ENCODE peak calls at places on chromosomes 2 and 18, in six cellular contexts. E, D, O, N, V and T are unnamed samples.

GRCh38 chr2:15400240-15400826 is 160.8 kb downstream of the NBAS start:
- DNase-seq in E (no peak), N (no peak), V (no peak), O (no peak), D (no peak), T (no peak)

GRCh38 chr2:237136824-237137223 is 51.1 kb downstream of the COPS8 start:
- DNase-seq in V (no peak), O (no peak), D (no peak), E (no peak), N (no peak), T (no peak)

GRCh38 chr18:35131387-35132283 is 90.4 kb downstream of the MAPRE2 start:
- DNase-seq in E (no peak), N (no peak), V (no peak), D (no peak), O (no peak), T (no peak)

GRCh38 chr2:177625744-177626655 is 233.4 kb downstream of the AGPS start:
- DNase-seq in D (no peak), V (no peak), E (no peak), O (no peak), N (no peak), T (no peak)

GRCh38 chr18:70044626-70045025 is 97.0 kb upstream of the CD226 start:
- DNase-seq in D (no peak), E (no peak), N (no peak), V (no peak), O (peak), T (peak)

GRCh38 chr18:48545690-48546365 is 7.0 kb downstream of the CTIF start:
- DNase-seq in D (peak), O (no peak), N (no peak), E (peak), V (peak), T (no peak)

GRCh38 chr2:3422161-3422767 is 42.8 kb downstream of the TRAPPC12 start:
- DNase-seq in V (no peak), D (no peak), O (no peak), E (no peak), N (no peak), T (no peak)

GRCh38 chr2:105660489-105660888 is 84.2 kb upstream of the NCK2 start:
- DNase-seq in O (no peak), E (no peak), N (no peak), V (no peak), D (no peak), T (no peak)

GRCh38 chr2:29064746-29065478 is 9.4 kb downstream of the PCARE start:
- DNase-seq in N (no peak), O (no peak), V (peak), D (no peak), E (no peak), T (no peak)

GRCh38 chr2:172211507-172211906 is 108.8 kb upstream of the DLX2 start:
- DNase-seq in V (peak), D (no peak), O (no peak), E (no peak), N (no peak), T (no peak)

GRCh38 chr2:157460384-157460837 is 16.5 kb upstream of the CYTIP start:
- DNase-seq in D (no peak), O (peak), V (no peak), N (no peak), E (no peak), T (no peak)

GRCh38 chr2:23321767-23322166 is 63.2 kb upstream of the KLHL29 start:
- DNase-seq in V (no peak), N (no peak), D (no peak), E (no peak), O (no peak), T (no peak)

GRCh38 chr2:20645301-20645701 is 5.6 kb downstream of the HS1BP3 start:
- DNase-seq in E (no peak), O (no peak), N (no peak), D (no peak), V (no peak), T (no peak)

GRCh38 chr2:61471905-61472805 is 1.3 kb upstream of the USP34 start:
- DNase-seq in E (no peak), D (peak), V (no peak), O (no peak), N (no peak), T (no peak)

GRCh38 chr18:46324556-46324955 is 220.4 kb downstream of the HAUS1 start:
- DNase-seq in O (peak), N (no peak), E (no peak), D (no peak), V (no peak), T (peak)

GRCh38 chr2:192053921-192054320 is 140.8 kb downstream of the TMEFF2 start:
- DNase-seq in D (no peak), N (no peak), V (no peak), E (no peak), O (no peak), T (no peak)

GRCh38 chr2:75311521-75311920 is 112.2 kb upstream of the TACR1 start:
- DNase-seq in E (no peak), V (no peak), D (no peak), O (no peak), N (no peak), T (no peak)

GRCh38 chr2:152623076-152623740 is 94.1 kb downstream of the PRPF40A start:
- DNase-seq in N (no peak), E (no peak), V (no peak), D (no peak), O (no peak), T (no peak)

GRCh38 chr18:77486985-77487384 is 237.3 kb downstream of the GALR1 start:
- DNase-seq in E (no peak), D (no peak), V (no peak), O (no peak), N (no peak), T (no peak)

GRCh38 chr2:109275120-109276040 is 146.4 kb downstream of the SH3RF3 start:
- DNase-seq in O (no peak), D (no peak), V (no peak), E (no peak), N (no peak), T (no peak)

GRCh38 chr2:102368461-102369109 is 13.0 kb downstream of the IL18R1 start:
- DNase-seq in O (no peak), V (no peak), N (no peak), E (no peak), D (no peak), T (no peak)

GRCh38 chr2:143873886-143874285 is 646.0 kb downstream of the ZEB2 start:
- DNase-seq in V (no peak), O (no peak), N (no peak), E (no peak), D (no peak), T (no peak)

GRCh38 chr2:82837588-82838304 is 1621.3 kb downstream of the SUCLG1 start:
- DNase-seq in D (no peak), O (no peak), N (no peak), V (no peak), E (no peak), T (peak)

GRCh38 chr2:224584768-224585204 is 377 bp downstream of the CUL3 start:
- DNase-seq in V (peak), N (peak), E (peak), D (peak), O (peak), T (peak)

GRCh38 chr18:7926526-7926925 is 359.4 kb downstream of the PTPRM start:
- DNase-seq in N (no peak), O (peak), V (no peak), D (no peak), E (no peak), T (no peak)

GRCh38 chr2:108383146-108383830 is 5.5 kb downstream of the SULT1C4 start:
- DNase-seq in V (no peak), N (no peak), E (no peak), O (no peak), D (no peak), T (peak)

GRCh38 chr2:95007822-95008221 is 17.7 kb upstream of the MAL start:
- DNase-seq in N (no peak), O (no peak), D (no peak), V (no peak), E (no peak), T (no peak)

GRCh38 chr2:194363878-194364277 is 1293.1 kb upstream of the SLC39A10 start:
- DNase-seq in N (no peak), V (no peak), D (no peak), O (no peak), E (no peak), T (no peak)

GRCh38 chr2:10977003-10977402 is 65.3 kb downstream of the KCNF1 start:
- DNase-seq in D (no peak), O (no peak), E (no peak), N (no peak), V (peak), T (no peak)

GRCh38 chr2:214220251-214220650 is 190.6 kb upstream of the VWC2L start:
- DNase-seq in V (no peak), O (no peak), N (no peak), D (no peak), E (no peak), T (no peak)

GRCh38 chr2:37911296-37911888 is 13.7 kb upstream of the RMDN2 start:
- DNase-seq in E (no peak), D (no peak), V (no peak), N (no peak), O (no peak), T (no peak)

GRCh38 chr2:20487392-20488135 is 40.7 kb downstream of the RHOB start:
- DNase-seq in V (peak), N (no peak), E (no peak), D (no peak), O (no peak), T (no peak)

DNA sequence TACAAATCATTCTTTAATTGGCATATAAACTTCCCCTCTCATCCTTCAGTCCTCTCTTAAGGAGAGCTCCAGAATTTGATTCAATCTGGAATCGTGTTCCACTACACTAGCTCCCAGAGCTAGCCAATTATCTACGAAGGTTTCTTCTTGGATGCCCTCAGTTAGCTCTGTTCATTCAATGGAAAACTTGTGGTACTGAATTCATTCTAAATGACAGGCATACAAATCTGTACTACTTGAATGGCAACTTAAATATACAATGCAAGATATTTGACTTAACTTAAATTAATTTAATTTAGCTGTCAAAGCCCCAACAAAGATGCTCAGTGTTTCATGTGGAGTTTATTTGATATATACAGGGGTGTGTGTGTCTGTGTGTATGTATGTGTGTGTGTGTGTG is 1474.2 kb upstream of the CELF4 start:
- DNase-seq in D (no peak), O (no peak), E (no peak), N (no peak), V (no peak), T (no peak)
- TF ChIP-seq POLR2A in D (no peak), O (no peak), E (no peak), N (no peak), V (no peak), T (no peak)

GRCh38 chr18:3297025-3297984 is 35.4 kb downstream of the MYL12B start:
- DNase-seq in E (peak), D (peak), N (peak), O (peak), V (peak), T (no peak)
- TF ChIP-seq POLR2A in E (peak), D (no peak), N (peak), O (peak), V (no peak), T (no peak)

GRCh38 chr2:162490052-162490717 is 146.3 kb downstream of the GCA start:
- DNase-seq in V (no peak), E (no peak), D (no peak), O (no peak), N (no peak), T (peak)
- TF ChIP-seq POLR2A in V (no peak), E (no peak), D (no peak), O (no peak), N (no peak), T (no peak)

GRCh38 chr2:27381577-27382181 is 1.1 kb upstream of the ZNF513 start:
- DNase-seq in O (no peak), D (no peak), E (no peak), V (no peak), N (no peak), T (no peak)

GRCh38 chr2:27379383-27379839 is 1.1 kb downstream of the ZNF513 start:
- DNase-seq in V (no peak), D (no peak), E (no peak), O (no peak), N (no peak), T (no peak)

GRCh38 chr2:27380626-27381556 is at the start of gene ZNF513:
- DNase-seq in O (peak), N (peak), V (peak), D (peak), E (peak), T (peak)

GRCh38 chr2:27378809-27379290 is 1.7 kb downstream of the ZNF513 start:
- DNase-seq in N (no peak), D (no peak), O (no peak), E (no peak), V (no peak), T (no peak)

GRCh38 chr2:27379840-27380625 is 501 bp downstream of the ZNF513 start:
- DNase-seq in E (peak), O (no peak), N (no peak), D (peak), V (peak), T (no peak)
- TF ChIP-seq POLR2A in E (peak), O (no peak), N (no peak), D (peak), V (no peak), T (no peak)

DNA sequence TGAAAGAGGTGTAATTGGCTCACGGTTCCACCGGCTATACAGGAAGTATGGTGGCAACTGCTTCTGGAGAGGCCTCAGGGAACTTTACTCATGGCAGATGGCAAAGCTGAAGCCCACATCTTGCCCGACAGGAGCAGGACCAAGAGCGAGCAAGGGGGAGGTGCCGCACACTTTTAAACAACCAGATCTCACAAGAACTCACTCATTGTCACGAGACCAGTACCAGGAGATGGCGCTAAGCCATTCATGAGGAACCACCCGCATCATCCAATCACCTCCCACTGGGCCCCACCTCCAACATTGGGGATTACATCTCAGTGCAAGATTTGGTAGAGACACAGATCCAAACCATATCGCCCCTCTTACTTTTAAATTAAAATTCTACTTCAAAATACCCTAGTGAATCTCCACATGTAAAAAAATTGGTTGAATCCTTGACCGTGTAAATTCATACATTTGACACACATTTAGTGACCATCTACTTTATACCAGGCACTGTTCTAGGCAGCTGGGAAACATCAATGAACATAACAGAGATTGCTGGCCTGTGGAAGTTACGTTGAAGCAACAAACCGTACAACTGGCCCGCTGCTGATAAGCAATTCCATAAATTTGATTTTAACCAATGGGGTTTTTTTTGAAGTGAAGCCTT is 87.6 kb downstream of the ALPK2 start:
- DNase-seq in N (no peak), V (no peak), D (no peak), E (no peak), O (no peak), T (no peak)
- TF ChIP-seq POLR2A in N (no peak), V (no peak), D (no peak), E (no peak), O (no peak), T (no peak)

GRCh38 chr2:197804049-197804757 is at the start of gene PLCL1:
- DNase-seq in E (peak), O (peak), V (peak), D (peak), N (peak), T (peak)
- TF ChIP-seq POLR2A in E (peak), O (no peak), V (no peak), D (no peak), N (no peak), T (no peak)

GRCh38 chr18:31243740-31244512 is 74.0 kb upstream of the DSG1 start:
- DNase-seq in N (no peak), V (no peak), O (no peak), E (no peak), D (no peak), T (no peak)
- TF ChIP-seq POLR2A in N (no peak), V (no peak), O (no peak), E (no peak), D (no peak), T (no peak)